ENCODE peak calls at places on chromosomes 5 and 9, in six cellular contexts. L is RCC 7860, O is SW480, J is GM13976, F is T-helper 17 cell, C is COR-L47. S is an unnamed sample.

GRCh38 chr5:100901851-100902341 is 1.2 kb downstream of the ST8SIA4 start:
- DNase-seq in J (peak; percentile 49), L (no peak), O (no peak), F (peak; percentile 32), C (no peak), S (peak; percentile 94)

GRCh38 chr5:137370511-137371071 is 128.5 kb downstream of the SPOCK1 start:
- DNase-seq in C (no peak), J (no peak), F (no peak), L (peak; percentile 57), O (no peak), S (no peak)

GRCh38 chr9:93679536-93680444 is 103.4 kb downstream of the PHF2 start:
- DNase-seq in O (no peak), L (no peak), C (no peak), F (no peak), J (peak; percentile 21), S (no peak)

GRCh38 chr5:60632153-60632552 is 67.8 kb downstream of the DEPDC1B start:
- DNase-seq in F (no peak), O (no peak), L (no peak), C (no peak), J (no peak), S (no peak)

GRCh38 chr5:15717002-15717401 is 217.0 kb downstream of the FBXL7 start:
- DNase-seq in F (no peak), L (no peak), J (no peak), C (no peak), O (no peak), S (no peak)

GRCh38 chr9:1768561-1768960 is 246.6 kb upstream of the SMARCA2 start:
- DNase-seq in O (no peak), F (no peak), C (no peak), J (no peak), L (no peak), S (no peak)

GRCh38 chr9:84121991-84122523 is 141.5 kb downstream of the RMI1 start:
- DNase-seq in L (no peak), J (no peak), F (no peak), C (peak; percentile 64), O (no peak), S (no peak)

GRCh38 chr5:129945031-129945430 is 40.8 kb downstream of the CHSY3 start:
- DNase-seq in L (no peak), O (no peak), C (no peak), F (no peak), J (no peak), S (no peak)

GRCh38 chr9:68949271-68950000 is 64.5 kb downstream of the PRKACG start:
- DNase-seq in O (no peak), F (no peak), J (no peak), L (no peak), C (no peak), S (no peak)

GRCh38 chr5:181052928-181053759 is 13.1 kb downstream of the BTNL9 start:
- DNase-seq in J (peak; percentile 50), O (peak; percentile 36), F (no peak), L (no peak), C (no peak), S (no peak)

GRCh38 chr5:11355491-11355890 is 548.8 kb downstream of the CTNND2 start:
- DNase-seq in L (no peak), C (no peak), J (no peak), O (no peak), F (no peak), S (no peak)

GRCh38 chr5:74127377-74128338 is 501.7 kb downstream of the ARHGEF28 start:
- DNase-seq in C (peak; percentile 91), F (no peak), O (peak; percentile 23), L (no peak), J (no peak), S (no peak)

GRCh38 chr5:31886206-31886605 is 247.3 kb downstream of the PDZD2 start:
- DNase-seq in O (no peak), C (no peak), F (no peak), L (no peak), J (no peak), S (no peak)

GRCh38 chr9:110293246-110293645 is 36.9 kb upstream of the TXN start:
- DNase-seq in F (no peak), J (no peak), O (no peak), L (no peak), C (no peak), S (no peak)

GRCh38 chr5:79975422-79975821 is 15.6 kb downstream of the MTX3 start:
- DNase-seq in J (no peak), L (no peak), C (no peak), F (no peak), O (no peak), S (no peak)

GRCh38 chr5:15938961-15939360 is 240.6 kb downstream of the MARCHF11 start:
- DNase-seq in J (no peak), C (no peak), O (no peak), F (no peak), L (peak; percentile 67), S (no peak)

GRCh38 chr5:96285823-96286222 is 147.2 kb downstream of the PCSK1 start:
- DNase-seq in F (no peak), L (no peak), C (no peak), O (no peak), J (no peak), S (no peak)

GRCh38 chr5:111942661-111943401 is 185.8 kb upstream of the NREP start:
- DNase-seq in L (no peak), J (no peak), C (no peak), O (no peak), F (no peak), S (no peak)

GRCh38 chr5:126454081-126454480 is 30.9 kb downstream of the GRAMD2B start:
- DNase-seq in L (no peak), F (no peak), J (no peak), C (no peak), O (no peak), S (no peak)

GRCh38 chr5:75734913-75735789 is 17.9 kb upstream of the POC5 start:
- DNase-seq in L (no peak), O (peak; percentile 34), J (peak; percentile 39), C (peak; percentile 13), F (no peak), S (peak; percentile 58)

GRCh38 chr5:26802944-26803343 is 235.4 kb downstream of the CDH9 start:
- DNase-seq in O (no peak), F (no peak), J (no peak), L (no peak), C (peak; percentile 24), S (no peak)

GRCh38 chr5:139633295-139634027 is 14.7 kb upstream of the CXXC5 start:
- DNase-seq in J (peak; percentile 75), F (peak; percentile 51), C (peak; percentile 68), L (peak; percentile 75), O (peak; percentile 87), S (peak; percentile 83)

GRCh38 chr5:53431665-53432064 is 48.8 kb upstream of the FST start:
- DNase-seq in F (no peak), J (no peak), L (no peak), O (no peak), C (no peak), S (no peak)

GRCh38 chr5:180898621-180899246 is at the start of gene BTNL8:
- DNase-seq in L (no peak), F (no peak), J (no peak), O (no peak), C (no peak), S (no peak)

GRCh38 chr5:173568703-173569102 is 47.7 kb downstream of the BOD1 start:
- DNase-seq in O (no peak), L (no peak), F (no peak), J (no peak), C (no peak), S (no peak)

GRCh38 chr9:35579130-35579529 is 25.9 kb upstream of the TESK1 start:
- DNase-seq in C (no peak), O (no peak), L (peak; percentile 31), F (no peak), J (no peak), S (no peak)

GRCh38 chr9:38346811-38347735 is 45.4 kb upstream of the ALDH1B1 start:
- DNase-seq in L (no peak), F (no peak), C (peak; percentile 95), J (no peak), O (no peak), S (no peak)